ENCODE peak calls at places on chromosomes 7 and 10, in six cellular contexts. I, M, E, A, Q and K are unnamed samples.
A peak's percentile ranks its signal among the peaks of the same experiment; 100 is the strongest.

GRCh38 chr7:12210179-12211053 is 678 bp upstream of the TMEM106B start:
- DNase-seq in E (peak; percentile 39), Q (peak; percentile 2), I (peak; percentile 41), M (no peak), A (no peak), K (no peak)

GRCh38 chr7:1422512-1423265 is 36.6 kb downstream of the MICALL2 start:
- DNase-seq in I (no peak), M (no peak), A (no peak), Q (no peak), E (no peak), K (no peak)

GRCh38 chr10:76122056-76122455 is 690.6 kb downstream of the LRMDA start:
- DNase-seq in A (no peak), Q (no peak), I (no peak), M (no peak), E (no peak), K (no peak)

GRCh38 chr10:71623098-71623985 is 96.2 kb downstream of the C10orf105 start:
- DNase-seq in I (peak; percentile 20), M (peak; percentile 30), E (peak; percentile 38), Q (peak; percentile 8), A (no peak), K (no peak)

GRCh38 chr10:13294156-13294555 is 5.7 kb downstream of the PHYH start:
- DNase-seq in I (no peak), A (no peak), E (no peak), Q (no peak), M (no peak), K (no peak)

GRCh38 chr7:142352543-142352942 is 94.7 kb upstream of the PRSS58 start:
- DNase-seq in E (no peak), Q (no peak), M (no peak), A (no peak), I (no peak), K (no peak)

GRCh38 chr7:66050990-66051424 is 24.6 kb upstream of the ASL start:
- DNase-seq in I (peak; percentile 89), A (no peak), M (peak; percentile 81), Q (no peak), E (no peak), K (peak; percentile 31)

GRCh38 chr10:115092555-115093285 is 445 bp upstream of the ATRNL1 start:
- DNase-seq in I (peak; percentile 18), M (peak; percentile 13), Q (peak; percentile 7), A (no peak), E (peak; percentile 59), K (peak; percentile 31)

GRCh38 chr7:113308399-113308798 is 190.0 kb upstream of the SMIM30 start:
- DNase-seq in A (no peak), I (no peak), E (no peak), Q (no peak), M (no peak), K (no peak)

GRCh38 chr10:52172581-52172980 is 141.5 kb upstream of the DKK1 start:
- DNase-seq in Q (no peak), E (no peak), M (peak; percentile 1), A (no peak), I (no peak), K (no peak)

GRCh38 chr10:31739759-31740158 is 188.9 kb downstream of the ARHGAP12 start:
- DNase-seq in M (no peak), E (no peak), A (no peak), Q (no peak), I (peak; percentile 95), K (no peak)

GRCh38 chr10:103822052-103822716 is 33.2 kb downstream of the SH3PXD2A start:
- DNase-seq in A (no peak), E (no peak), I (no peak), Q (no peak), M (no peak), K (no peak)

GRCh38 chr7:128909605-128910568 is 622 bp downstream of the KCP start:
- DNase-seq in M (no peak), E (no peak), Q (no peak), I (peak; percentile 25), A (no peak), K (no peak)

GRCh38 chr7:44043902-44044301 is 600 bp upstream of the DBNL start:
- DNase-seq in A (no peak), E (no peak), I (no peak), M (no peak), Q (no peak), K (no peak)

GRCh38 chr7:117034851-117035462 is 81.7 kb downstream of the ST7 start:
- DNase-seq in I (no peak), M (no peak), A (no peak), E (no peak), Q (no peak), K (no peak)

GRCh38 chr7:120981888-120982615 is 6.5 kb upstream of the CPED1 start:
- DNase-seq in M (no peak), Q (no peak), I (peak; percentile 80), E (no peak), A (no peak), K (no peak)

GRCh38 chr10:17075975-17076374 is 53.6 kb downstream of the CUBN start:
- DNase-seq in A (no peak), M (no peak), I (no peak), Q (no peak), E (no peak), K (no peak)

GRCh38 chr10:13276749-13277394 is 23.0 kb downstream of the PHYH start:
- DNase-seq in E (no peak), A (no peak), I (no peak), M (peak; percentile 22), Q (no peak), K (no peak)

GRCh38 chr10:131679926-131680325 is 220.9 kb upstream of the PPP2R2D start:
- DNase-seq in I (no peak), E (no peak), Q (no peak), A (no peak), M (no peak), K (no peak)

GRCh38 chr7:115235075-115235474 is 313.2 kb downstream of the MDFIC start:
- DNase-seq in M (no peak), A (no peak), I (no peak), Q (no peak), E (no peak), K (no peak)

GRCh38 chr7:69864822-69865221 is 266.5 kb downstream of the AUTS2 start:
- DNase-seq in A (no peak), I (no peak), E (no peak), M (no peak), Q (no peak), K (no peak)

GRCh38 chr10:118903691-118904090 is 125.8 kb upstream of the NANOS1 start:
- DNase-seq in E (no peak), Q (no peak), I (no peak), M (no peak), A (no peak), K (no peak)

GRCh38 chr7:129652914-129653313 is 41.4 kb downstream of the NRF1 start:
- DNase-seq in A (no peak), M (no peak), E (no peak), Q (no peak), I (no peak), K (no peak)

GRCh38 chr7:106071999-106072714 is 40.0 kb downstream of the SYPL1 start:
- DNase-seq in M (no peak), I (no peak), A (no peak), E (peak; percentile 64), Q (no peak), K (no peak)

GRCh38 chr7:106074257-106074656 is 37.9 kb downstream of the SYPL1 start:
- DNase-seq in M (no peak), E (no peak), I (no peak), A (no peak), Q (no peak), K (no peak)

GRCh38 chr7:106071356-106071998 is 40.6 kb downstream of the SYPL1 start:
- DNase-seq in M (no peak), Q (peak; percentile 68), I (no peak), E (no peak), A (no peak), K (no peak)

GRCh38 chr7:106072715-106073091 is 39.4 kb downstream of the SYPL1 start:
- DNase-seq in A (no peak), M (no peak), I (no peak), Q (no peak), E (no peak), K (no peak)

DNA sequence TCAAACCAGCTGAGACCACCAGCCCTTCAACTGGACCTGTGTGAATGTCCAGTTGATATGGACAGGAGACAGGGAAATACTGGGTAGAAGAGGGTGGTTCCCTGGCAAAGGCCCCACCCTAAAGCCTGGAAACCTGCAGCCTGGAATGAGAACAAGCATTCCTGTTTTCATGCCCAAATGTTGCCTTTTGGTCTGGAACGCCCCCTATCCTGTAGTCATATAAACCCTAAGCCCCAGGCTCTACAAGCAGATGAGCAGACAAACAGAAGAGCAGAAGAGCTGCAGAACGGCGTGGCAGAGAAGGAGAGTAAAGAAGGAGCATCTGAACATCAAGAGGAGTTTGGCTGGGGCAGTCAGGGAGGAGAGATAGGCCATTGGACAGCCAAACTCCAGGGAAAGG is 38.4 kb downstream of the SYPL1 start:
- DNase-seq in Q (no peak), E (no peak), I (no peak), M (no peak), A (no peak), K (no peak)
- H3K4me1 ChIP-seq in Q (peaks cover 52% of the 10 kb centered on the region), E (no peaks in the 10 kb centered on the region), I (peaks cover 8% of the 10 kb centered on the region), M (no peaks in the 10 kb centered on the region), A (peaks cover 61% of the 10 kb centered on the region), K (peaks cover 4% of the 10 kb centered on the region)

GRCh38 chr10:21498416-21498815 is 27.1 kb downstream of the SKIDA1 start:
- DNase-seq in E (no peak), Q (no peak), M (no peak), A (no peak), I (no peak), K (no peak)

GRCh38 chr10:21499910-21500577 is 25.4 kb downstream of the SKIDA1 start:
- DNase-seq in I (no peak), M (no peak), Q (peak; percentile 26), E (no peak), A (no peak), K (no peak)

GRCh38 chr10:21498977-21499376 is 26.5 kb downstream of the SKIDA1 start:
- DNase-seq in A (no peak), E (no peak), Q (no peak), M (no peak), I (no peak), K (no peak)

GRCh38 chr10:21500578-21500910 is 24.9 kb downstream of the SKIDA1 start:
- DNase-seq in I (no peak), Q (no peak), A (no peak), M (no peak), E (no peak), K (no peak)

DNA sequence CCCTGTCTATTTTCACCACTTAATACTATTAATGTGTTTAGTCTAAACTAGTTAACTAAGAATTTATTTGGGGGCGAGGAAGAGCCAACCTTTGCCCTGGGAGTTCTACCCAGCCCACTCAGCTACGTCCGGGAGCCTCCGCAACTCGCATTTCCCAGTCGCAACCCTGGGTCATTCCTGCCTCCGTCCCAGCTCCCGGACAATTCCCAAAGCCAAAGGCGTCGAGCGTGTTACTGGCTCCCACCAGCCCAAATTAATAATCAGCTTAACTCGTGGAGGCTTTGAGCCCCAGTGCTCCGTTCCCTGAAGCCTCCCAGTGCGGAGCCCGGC is 25.9 kb downstream of the SKIDA1 start:
- DNase-seq in A (no peak), E (no peak), I (no peak), Q (no peak), M (no peak), K (no peak)
- H3K4me3 ChIP-seq in A (peak overlapping the region; percentile 30), E (no peak overlapping the region), I (no peak overlapping the region), Q (no peak overlapping the region), M (no peak overlapping the region), K (no peak overlapping the region)

GRCh38 chr10:77869626-77870420 is 56.7 kb downstream of the DLG5 start:
- DNase-seq in M (no peak), Q (no peak), I (peak; percentile 39), E (no peak), A (no peak), K (no peak)
- H3K4me1 ChIP-seq in M (peaks cover 12% of the 10 kb centered on the region), Q (peaks cover 7% of the 10 kb centered on the region), I (peaks cover 25% of the 10 kb centered on the region), E (peaks cover 24% of the 10 kb centered on the region), A (peaks cover 69% of the 10 kb centered on the region), K (no peaks in the 10 kb centered on the region)

GRCh38 chr7:131927770-131928169 is 371.3 kb upstream of the PODXL start:
- DNase-seq in I (no peak), Q (no peak), A (no peak), E (no peak), M (no peak), K (no peak)
- H3K4me3 ChIP-seq in I (no peak overlapping the region), Q (no peak overlapping the region), A (no peak overlapping the region), E (no peak overlapping the region), M (no peak overlapping the region), K (no peak overlapping the region)